ENCODE peak calls at places on chromosomes 7 and 10, in seven cellular contexts. Y is mesenchymal stem cell, U is neuronal stem cell, W is mesendoderm, X is H9, F is IMR-90, I is H1. B is an unnamed sample.

GRCh38 chr7:134331393-134331792 is 14.7 kb upstream of the SLC35B4 start:
- DNase-seq in Y (no peak), U (no peak), W (no peak), X (no peak), F (no peak), I (no peak), B (no peak)

GRCh38 chr7:139492293-139492692 is 8.8 kb upstream of the KLRG2 start:
- DNase-seq in Y (no peak), U (no peak), W (no peak), X (no peak), F (no peak), I (no peak), B (no peak)

GRCh38 chr7:92836489-92837213 is at the start of gene CDK6:
- DNase-seq in Y (peak), U (peak), W (peak), X (peak), F (peak), I (peak), B (peak)

GRCh38 chr7:81339946-81340345 is 421.1 kb upstream of the SEMA3C start:
- DNase-seq in Y (no peak), U (no peak), W (no peak), X (no peak), F (peak), I (no peak), B (peak)

GRCh38 chr7:100963386-100963785 is 6.0 kb upstream of the MUC12 start:
- DNase-seq in Y (no peak), U (no peak), W (no peak), X (no peak), F (no peak), I (no peak), B (no peak)

GRCh38 chr10:81978238-81978637 is 103.2 kb downstream of the NRG3 start:
- DNase-seq in Y (peak), U (peak), W (peak), X (no peak), F (no peak), I (no peak), B (no peak)

GRCh38 chr10:48951707-48952106 is 12.1 kb upstream of the LRRC18 start:
- DNase-seq in Y (no peak), U (no peak), W (no peak), X (no peak), F (no peak), I (no peak), B (no peak)

GRCh38 chr7:121624922-121625321 is 228.8 kb upstream of the FAM3C start:
- DNase-seq in Y (no peak), U (no peak), W (no peak), X (no peak), F (no peak), I (no peak), B (peak)

GRCh38 chr7:29945259-29945809 is 44.3 kb downstream of the SCRN1 start:
- DNase-seq in Y (no peak), U (no peak), W (no peak), X (no peak), F (no peak), I (no peak), B (no peak)

GRCh38 chr10:121313119-121313858 is 285.0 kb downstream of the FGFR2 start:
- DNase-seq in Y (no peak), U (no peak), W (peak), X (no peak), F (no peak), I (no peak), B (peak)

GRCh38 chr10:30728786-30729185 is 99.2 kb upstream of the LYZL2 start:
- DNase-seq in Y (no peak), U (no peak), W (no peak), X (no peak), F (no peak), I (no peak), B (no peak)

GRCh38 chr10:30730306-30730705 is 100.8 kb upstream of the LYZL2 start:
- DNase-seq in Y (no peak), U (no peak), W (no peak), X (no peak), F (no peak), I (no peak), B (no peak)

GRCh38 chr10:30725661-30726060 is 96.1 kb upstream of the LYZL2 start:
- DNase-seq in Y (no peak), U (no peak), W (no peak), X (no peak), F (no peak), I (no peak), B (no peak)

GRCh38 chr10:30727524-30727923 is 98.0 kb upstream of the LYZL2 start:
- DNase-seq in Y (no peak), U (no peak), W (no peak), X (no peak), F (no peak), I (no peak), B (no peak)

GRCh38 chr10:30728127-30728526 is 98.6 kb upstream of the LYZL2 start:
- DNase-seq in Y (no peak), U (no peak), W (no peak), X (no peak), F (no peak), I (no peak), B (no peak)
- H2BK5ac ChIP-seq in Y (no peak), U (no peak), W (no peak), X (no peak), F (no peak), I (no peak), B (no peak)

DNA sequence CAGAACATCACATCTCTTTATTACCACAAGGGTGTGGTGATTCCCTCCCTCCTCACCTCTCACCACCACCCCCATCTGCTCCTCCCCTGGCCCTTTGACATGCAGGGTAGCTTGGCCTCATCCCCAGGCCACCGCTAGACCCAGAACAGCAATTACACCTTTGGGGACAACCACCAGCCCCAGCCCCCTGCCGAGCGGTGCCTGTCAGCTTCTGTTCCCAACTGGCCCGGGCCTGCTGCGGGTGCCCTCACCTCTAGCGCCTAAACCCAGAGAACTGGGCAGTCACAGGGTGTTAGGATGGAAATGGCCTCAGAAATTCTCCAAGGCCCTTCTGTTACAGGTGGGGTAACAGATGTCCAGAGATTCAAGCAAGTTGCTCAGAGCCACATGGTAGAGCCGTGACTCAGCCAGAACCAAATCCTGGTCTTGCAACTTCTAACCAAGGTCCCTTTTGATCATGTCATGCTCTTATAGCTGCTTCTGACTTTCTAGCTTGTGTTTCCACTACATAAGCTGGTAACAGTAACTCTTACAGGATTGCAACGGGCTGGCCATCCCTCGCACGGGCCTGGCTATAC is 78.0 kb downstream of the PRKAG2 start:
- DNase-seq in Y (no peak), U (no peak), W (no peak), X (no peak), F (no peak), I (no peak), B (peak)
- H2BK5ac ChIP-seq in Y (no peak), U (no peak), W (no peak), X (no peak), F (no peak), I (no peak), B (no peak)

DNA sequence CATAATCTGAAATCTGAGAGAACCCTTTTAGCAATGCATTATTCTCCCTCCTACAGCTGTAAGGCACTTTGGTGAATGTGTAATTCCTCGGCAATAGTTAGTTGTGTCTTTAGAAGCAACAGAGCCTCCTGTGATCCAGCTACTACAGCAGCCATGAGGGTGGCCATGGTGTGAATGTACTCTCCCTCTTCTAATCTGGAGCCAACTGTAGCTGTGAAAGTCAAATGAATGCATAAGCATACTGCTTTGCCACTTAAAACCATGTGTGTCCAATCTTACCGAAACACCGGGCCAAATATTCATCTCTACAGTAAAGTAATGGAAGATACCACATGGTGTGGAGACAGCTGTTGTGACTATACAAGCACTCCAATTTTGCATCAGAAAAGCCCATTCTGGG is 195.0 kb downstream of the DNAJC1 start:
- DNase-seq in Y (no peak), U (no peak), W (no peak), X (no peak), F (no peak), I (no peak), B (no peak)
- H2BK5ac ChIP-seq in Y (no peak), U (no peak), W (no peak), X (no peak), F (no peak), I (peak), B (no peak)

GRCh38 chr7:98907570-98907969 is 29.2 kb downstream of the TRRAP start:
- DNase-seq in Y (no peak), U (no peak), W (peak), X (no peak), F (no peak), I (no peak), B (no peak)
- H2BK5ac ChIP-seq in Y (no peak), U (no peak), W (no peak), X (no peak), F (no peak), I (no peak), B (no peak)

GRCh38 chr10:29473411-29474100 is 161.2 kb downstream of the SVIL start:
- DNase-seq in Y (no peak), U (no peak), W (peak), X (no peak), F (peak), I (no peak), B (no peak)

GRCh38 chr10:29472268-29473086 is 162.3 kb downstream of the SVIL start:
- DNase-seq in Y (no peak), U (no peak), W (no peak), X (no peak), F (no peak), I (no peak), B (no peak)

GRCh38 chr10:29471483-29471859 is 163.3 kb downstream of the SVIL start:
- DNase-seq in Y (peak), U (no peak), W (peak), X (no peak), F (peak), I (no peak), B (no peak)

GRCh38 chr10:29470843-29471482 is 163.8 kb downstream of the SVIL start:
- DNase-seq in Y (no peak), U (no peak), W (peak), X (no peak), F (no peak), I (no peak), B (no peak)

GRCh38 chr10:29473087-29473356 is 161.7 kb downstream of the SVIL start:
- DNase-seq in Y (no peak), U (no peak), W (no peak), X (no peak), F (no peak), I (no peak), B (no peak)
- H2BK5ac ChIP-seq in Y (no peak), U (no peak), W (no peak), X (no peak), F (no peak), I (no peak), B (no peak)

GRCh38 chr10:80015911-80016590 is 62.4 kb upstream of the TMEM254 start:
- DNase-seq in Y (no peak), U (no peak), W (no peak), X (no peak), F (no peak), I (no peak), B (no peak)
- H2BK5ac ChIP-seq in Y (no peak), U (no peak), W (no peak), X (no peak), F (no peak), I (peak), B (no peak)

GRCh38 chr10:14394179-14394578 is 63.5 kb upstream of the FRMD4A start:
- DNase-seq in Y (no peak), U (no peak), W (no peak), X (no peak), F (no peak), I (no peak), B (no peak)
- H2BK5ac ChIP-seq in Y (no peak), U (no peak), W (no peak), X (no peak), F (no peak), I (no peak), B (no peak)

B was measured in trophoblast cell.